ENCODE peak calls at places on chromosomes 13 and 19, in four cellular contexts. K, T, Z and L are unnamed samples.

GRCh38 chr19:33630880-33631627 is 9.3 kb downstream of the CHST8 start:
- DNase-seq in K (peak; percentile 21), T (no peak), Z (no peak), L (no peak)

GRCh38 chr13:20583803-20584293 is 16.9 kb downstream of the IFT88 start:
- DNase-seq in Z (no peak), T (no peak), K (no peak), L (no peak)

GRCh38 chr19:16382775-16383543 is 58.3 kb downstream of the KLF2 start:
- DNase-seq in T (peak; percentile 85), K (peak; percentile 81), Z (peak; percentile 81), L (no peak)

GRCh38 chr19:7870571-7871279 is 3.5 kb downstream of the PRR36 start:
- DNase-seq in T (no peak), Z (peak; percentile 69), K (peak; percentile 64), L (no peak)

GRCh38 chr13:28402057-28402381 is 92.9 kb downstream of the FLT1 start:
- DNase-seq in Z (no peak), K (no peak), T (no peak), L (no peak)

GRCh38 chr13:108377646-108378206 is 108.2 kb downstream of the TNFSF13B start:
- DNase-seq in T (no peak), K (no peak), Z (no peak), L (no peak)

GRCh38 chr19:38168632-38169031 is 55.4 kb downstream of the DPF1 start:
- DNase-seq in T (no peak), K (no peak), Z (no peak), L (no peak)

GRCh38 chr13:44759723-44760360 is 183.7 kb upstream of the TSC22D1 start:
- DNase-seq in T (peak; percentile 54), K (no peak), Z (no peak), L (no peak)

GRCh38 chr13:39956036-39956435 is 300.6 kb downstream of the COG6 start:
- DNase-seq in T (no peak), Z (peak; percentile 28), K (no peak), L (no peak)

GRCh38 chr13:27132538-27132937 is 39.1 kb downstream of the USP12 start:
- DNase-seq in K (no peak), Z (no peak), T (no peak), L (no peak)

GRCh38 chr13:64684685-64685431 is 2545.3 kb downstream of the PCDH9 start:
- DNase-seq in K (no peak), T (peak; percentile 36), Z (no peak), L (no peak)

GRCh38 chr13:100794575-100794974 is 120.0 kb upstream of the TMTC4 start:
- DNase-seq in K (no peak), T (no peak), Z (no peak), L (no peak)

GRCh38 chr19:31312629-31313244 is 36.5 kb downstream of the TSHZ3 start:
- DNase-seq in T (no peak), K (no peak), Z (no peak), L (no peak)

DNA sequence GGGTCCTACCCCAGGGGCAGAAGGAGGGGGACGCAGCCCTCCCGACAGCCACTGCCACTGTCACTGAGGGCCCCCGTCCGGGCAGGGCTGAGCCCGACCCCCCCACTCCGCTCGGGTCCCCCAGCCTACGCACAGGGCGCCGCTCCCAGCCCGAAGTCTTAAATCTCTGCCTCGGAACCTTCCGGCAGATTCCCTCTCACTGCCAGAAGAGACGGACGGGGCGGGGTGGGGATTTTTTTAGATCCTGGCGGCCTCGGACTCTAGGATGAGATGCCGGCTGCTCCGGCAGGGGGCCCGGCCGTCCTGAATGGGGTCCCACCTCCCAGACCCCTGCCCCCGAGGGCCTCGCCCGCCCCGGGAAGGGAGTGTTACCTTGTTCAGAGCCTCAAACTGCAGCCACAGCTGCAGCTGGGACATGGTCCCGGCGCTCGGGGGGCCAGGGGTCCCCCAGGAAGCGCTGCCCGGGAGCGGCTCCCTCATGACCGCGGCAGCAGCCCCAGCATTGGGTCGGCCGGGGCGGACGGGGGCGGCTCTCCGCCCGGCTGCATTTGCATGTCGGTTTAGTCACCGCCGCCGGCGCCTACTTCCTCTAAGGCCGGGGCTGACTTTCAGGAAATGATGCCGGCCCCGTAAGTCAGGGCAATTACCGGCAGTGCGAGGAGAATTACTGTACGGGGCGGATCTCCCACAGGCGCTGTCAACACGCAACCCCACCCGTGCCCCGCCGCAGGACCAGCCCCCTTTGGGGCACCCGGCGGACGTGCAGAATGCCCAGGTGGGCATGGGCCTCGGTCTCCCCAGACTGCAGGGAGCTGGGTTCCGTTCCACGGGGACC is 28.1 kb downstream of the GPX4 start:
- DNase-seq in Z (peak; percentile 89), T (peak; percentile 88), K (peak; percentile 73), L (peak; percentile 76)
- TF ChIP-seq CTCF in Z (no peak), T (peak; percentile 14), K (no peak), L (peak; percentile 16)

GRCh38 chr13:96000069-96000468 is 53.1 kb downstream of the UGGT2 start:
- DNase-seq in Z (no peak), T (no peak), K (no peak), L (no peak)

GRCh38 chr13:96003304-96003703 is 49.9 kb downstream of the UGGT2 start:
- DNase-seq in Z (no peak), T (no peak), K (no peak), L (no peak)
- TF ChIP-seq CTCF in Z (no peak), T (no peak), K (no peak), L (no peak)

GRCh38 chr19:55146078-55146647 is 2.8 kb downstream of the TNNT1 start:
- DNase-seq in T (no peak), Z (peak; percentile 69), K (no peak), L (no peak)
- TF ChIP-seq CTCF in T (peak; percentile 50), Z (peak; percentile 47), K (peak; percentile 42), L (no peak)

GRCh38 chr13:50914848-50915247 is 5.3 kb downstream of the RNASEH2B start:
- DNase-seq in Z (no peak), K (no peak), T (peak; percentile 52), L (no peak)

GRCh38 chr13:50916701-50917184 is 7.2 kb downstream of the RNASEH2B start:
- DNase-seq in K (no peak), Z (peak; percentile 20), T (no peak), L (no peak)

GRCh38 chr13:50917572-50917971 is 8.0 kb downstream of the RNASEH2B start:
- DNase-seq in T (no peak), K (no peak), Z (no peak), L (no peak)

GRCh38 chr13:50914301-50914700 is 4.7 kb downstream of the RNASEH2B start:
- DNase-seq in Z (no peak), K (no peak), T (no peak), L (no peak)

DNA sequence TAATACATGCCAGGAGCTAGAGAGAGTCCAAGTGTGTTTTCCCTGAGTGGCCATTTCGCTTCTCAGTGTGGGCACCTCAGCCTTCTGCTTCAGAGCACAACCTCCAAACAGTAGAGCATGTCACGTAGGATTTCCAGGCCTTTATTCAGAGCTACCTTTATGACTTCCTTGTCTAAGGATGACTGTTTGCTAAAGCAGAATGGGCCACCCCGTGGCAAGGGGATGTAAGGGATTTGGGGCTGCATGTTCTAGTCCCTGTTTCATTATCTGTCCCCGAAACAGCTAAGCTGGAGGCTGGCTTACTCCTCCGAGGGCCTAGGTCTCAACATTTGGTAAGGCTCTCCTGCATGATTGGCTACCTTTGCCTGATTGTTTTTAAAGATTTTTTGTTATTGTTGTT is 6.0 kb downstream of the RNASEH2B start:
- DNase-seq in K (no peak), Z (no peak), T (no peak), L (no peak)
- TF ChIP-seq CTCF in K (no peak), Z (peak; percentile 24), T (no peak), L (no peak)

DNA sequence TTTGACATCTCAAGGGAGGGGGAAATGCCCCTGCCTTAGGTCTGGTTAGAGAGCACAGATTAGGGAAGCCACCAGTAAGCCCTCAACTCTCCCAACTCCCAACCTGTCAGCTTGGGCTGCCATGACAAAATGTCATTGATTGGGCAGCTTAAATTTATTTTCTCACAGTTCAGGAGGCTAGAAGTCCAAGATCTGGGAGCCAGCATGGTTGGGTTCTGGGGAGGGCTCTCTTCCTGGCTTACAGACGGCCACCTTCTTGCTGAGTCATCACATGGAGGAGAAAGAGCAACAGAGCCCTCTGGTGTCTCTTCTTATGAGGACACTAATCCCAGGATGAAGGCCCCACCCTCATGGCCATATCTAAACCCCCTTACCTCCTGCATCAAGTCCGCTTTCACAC is 24.2 kb downstream of the C19orf12 start:
- DNase-seq in K (no peak), Z (no peak), T (peak; percentile 49), L (no peak)
- TF ChIP-seq CTCF in K (no peak), Z (peak; percentile 44), T (peak; percentile 53), L (peak; percentile 20)

DNA sequence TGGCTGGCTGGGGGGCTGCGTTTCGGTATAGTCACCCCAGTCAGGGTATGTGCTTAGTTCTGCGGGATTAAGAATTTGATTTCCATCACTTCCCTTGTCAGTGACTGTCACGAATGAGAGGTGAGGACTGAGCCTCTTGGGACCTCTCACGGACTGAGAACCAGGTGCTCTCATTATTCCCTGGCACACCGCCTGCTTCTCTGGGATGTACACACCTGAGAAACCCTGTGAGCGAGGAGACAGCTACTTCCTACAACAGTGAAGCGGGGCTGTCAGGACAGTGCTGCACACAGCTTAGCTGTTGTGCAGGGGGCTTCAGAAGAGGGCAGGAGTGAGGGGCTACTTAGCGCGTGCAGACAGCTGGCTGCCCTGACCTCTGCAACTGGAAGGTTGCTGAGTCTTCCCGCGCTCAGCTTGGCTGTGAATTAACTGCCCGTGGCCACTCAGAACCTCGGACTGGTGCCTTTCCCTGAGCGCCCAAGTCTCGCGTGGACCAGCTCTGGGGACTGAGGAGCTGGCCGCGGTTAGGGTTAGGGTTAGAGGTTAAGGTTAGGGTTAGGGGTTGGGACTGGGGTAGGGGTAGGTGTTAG is 65.3 kb upstream of the MCF2L start:
- DNase-seq in K (no peak), T (no peak), Z (no peak), L (no peak)
- TF ChIP-seq CTCF in K (no peak), T (no peak), Z (no peak), L (no peak)